ENCODE peak calls at places on chromosomes 11 and 22, in four cellular contexts. F, R, V and B are unnamed samples.
A peak's percentile ranks its signal among the peaks of the same experiment; 100 is the strongest.

GRCh38 chr11:68965901-68966868 is 14.6 kb downstream of the MRGPRD start:
- DNase-seq in F (no peak), R (no peak), V (no peak), B (no peak)

GRCh38 chr11:64583296-64584262 is 7.4 kb upstream of the SLC22A12 start:
- DNase-seq in F (no peak), R (no peak), V (peak; percentile 46), B (no peak)

GRCh38 chr11:112977620-112978212 is 16.5 kb downstream of the NCAM1 start:
- DNase-seq in F (no peak), R (no peak), V (peak; percentile 73), B (no peak)

GRCh38 chr22:32950366-32950765 is 107.8 kb downstream of the SYN3 start:
- DNase-seq in F (no peak), R (no peak), V (no peak), B (no peak)

GRCh38 chr22:17222503-17222902 is 3.3 kb upstream of the ADA2 start:
- DNase-seq in F (no peak), R (no peak), V (no peak), B (no peak)

GRCh38 chr11:32172771-32173170 is 81.9 kb downstream of the RCN1 start:
- DNase-seq in F (no peak), R (no peak), V (peak; percentile 31), B (no peak)

GRCh38 chr11:37343279-37343678 is 745.2 kb upstream of the RAG2 start:
- DNase-seq in F (no peak), R (no peak), V (no peak), B (no peak)

GRCh38 chr22:38728899-38729796 is 23.4 kb downstream of the GTPBP1 start:
- DNase-seq in F (no peak), R (no peak), V (no peak), B (no peak)

GRCh38 chr22:46866591-46866990 is 104.1 kb downstream of the TBC1D22A start:
- DNase-seq in F (no peak), R (no peak), V (peak; percentile 49), B (no peak)

GRCh38 chr22:42695294-42695693 is 25.4 kb downstream of the A4GALT start:
- DNase-seq in F (no peak), R (no peak), V (no peak), B (no peak)

GRCh38 chr11:117490911-117491310 is 163.3 kb downstream of the CEP164 start:
- DNase-seq in F (no peak), R (no peak), V (no peak), B (no peak)

GRCh38 chr11:108009497-108010360 is 1.0 kb downstream of the CUL5 start:
- DNase-seq in F (peak; percentile 15), R (peak; percentile 68), V (peak; percentile 13), B (no peak)

GRCh38 chr11:69658606-69659450 is 16.3 kb downstream of the LTO1 start:
- DNase-seq in F (no peak), R (no peak), V (no peak), B (no peak)

GRCh38 chr22:42970029-42970428 is 44.9 kb downstream of the PACSIN2 start:
- DNase-seq in F (no peak), R (no peak), V (no peak), B (no peak)

GRCh38 chr11:124863137-124863825 is 2.0 kb upstream of the ROBO3 start:
- DNase-seq in F (no peak), R (no peak), V (peak; percentile 50), B (no peak)

GRCh38 chr11:82080160-82080559 is 653.5 kb downstream of the FAM181B start:
- DNase-seq in F (no peak), R (no peak), V (no peak), B (no peak)

GRCh38 chr22:29727248-29727551 is 7.4 kb downstream of the CABP7 start:
- DNase-seq in F (peak; percentile 30), R (peak; percentile 68), V (peak; percentile 51), B (no peak)

GRCh38 chr22:17778412-17778976 is 4.2 kb upstream of the BID start:
- DNase-seq in F (no peak), R (no peak), V (no peak), B (no peak)

GRCh38 chr22:49461674-49462073 is 366.0 kb downstream of the BRD1 start:
- DNase-seq in F (no peak), R (no peak), V (no peak), B (no peak)

GRCh38 chr11:92314499-92314898 is 89.9 kb downstream of the FAT3 start:
- DNase-seq in F (no peak), R (no peak), V (peak; percentile 46), B (no peak)
- H3K4me3 ChIP-seq in F (no peak overlapping the region), R (no peak overlapping the region), V (no peak overlapping the region), B (no peak overlapping the region)

GRCh38 chr11:22674470-22675426 is 8.3 kb downstream of the GAS2 start:
- DNase-seq in F (no peak), R (peak; percentile 72), V (no peak), B (peak; percentile 71)
- H3K4me3 ChIP-seq in F (no peak overlapping the region), R (peak overlapping the region; percentile 11), V (no peak overlapping the region), B (no peak overlapping the region)

GRCh38 chr22:21815357-21815756 is 52.1 kb downstream of the MAPK1 start:
- DNase-seq in F (no peak), R (no peak), V (no peak), B (no peak)
- H3K4me3 ChIP-seq in F (no peak overlapping the region), R (no peak overlapping the region), V (no peak overlapping the region), B (no peak overlapping the region)

DNA sequence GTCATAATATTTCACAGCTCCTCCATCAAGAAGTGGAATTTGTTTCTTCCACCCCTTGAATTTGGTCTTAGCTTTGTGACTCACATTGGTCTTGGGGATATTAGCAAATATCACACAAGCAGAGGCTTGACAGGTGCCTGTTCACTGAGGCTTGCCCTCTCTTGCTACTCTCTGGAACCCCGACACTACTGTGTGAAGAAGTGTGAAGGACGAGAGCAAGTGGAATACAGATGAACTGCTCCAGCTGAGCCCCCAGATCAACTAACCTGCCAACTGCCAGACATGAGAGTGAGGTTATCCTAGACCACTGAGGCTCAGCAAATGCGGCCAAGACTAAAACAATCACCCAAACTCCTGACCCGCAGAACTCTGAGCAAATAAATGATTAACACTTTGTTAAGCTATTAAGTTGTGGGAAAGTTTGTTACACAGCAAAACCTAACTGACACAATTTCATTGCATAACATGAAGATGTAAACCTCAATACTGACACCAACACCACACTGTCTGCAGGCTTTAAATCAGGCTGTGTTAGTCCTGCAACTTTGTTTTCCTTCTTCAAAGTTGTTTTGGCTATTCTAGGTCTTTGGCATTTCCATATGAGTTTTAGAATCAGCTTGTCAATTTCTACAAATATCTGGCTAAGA is 142.5 kb downstream of the APOL5 start:
- DNase-seq in F (peak; percentile 86), R (no peak), V (no peak), B (no peak)
- H3K4me3 ChIP-seq in F (peak overlapping the region; percentile 47), R (no peak overlapping the region), V (no peak overlapping the region), B (no peak overlapping the region)